ENCODE peak calls at places on chromosomes 4 and X, in four cellular contexts. B, K, G and F are unnamed samples.

GRCh38 chrX:69232945-69233344 is 67.7 kb upstream of the PJA1 start:
- DNase-seq in B (no peak), G (no peak), K (no peak), F (peak)

GRCh38 chrX:13076176-13076956 is 31.9 kb upstream of the FAM9C start:
- DNase-seq in B (no peak), K (no peak), G (no peak), F (no peak)

GRCh38 chr4:53886090-53886489 is 178.3 kb downstream of the CHIC2 start:
- DNase-seq in G (no peak), B (no peak), K (peak), F (no peak)

GRCh38 chr4:126051709-126052424 is 737.1 kb downstream of the FAT4 start:
- DNase-seq in B (peak), K (no peak), G (no peak), F (no peak)

GRCh38 chrX:148811236-148811635 is 310.8 kb downstream of the AFF2 start:
- DNase-seq in G (no peak), B (no peak), K (no peak), F (no peak)

GRCh38 chr4:182213024-182213423 is 30.2 kb upstream of the TENM3 start:
- DNase-seq in B (no peak), K (no peak), G (no peak), F (no peak)

GRCh38 chr4:110071466-110071865 is 126.9 kb downstream of the ELOVL6 start:
- DNase-seq in B (no peak), G (no peak), K (no peak), F (no peak)

GRCh38 chr4:100086766-100087431 is 103.4 kb downstream of the DDIT4L start:
- DNase-seq in B (no peak), K (no peak), G (no peak), F (no peak)

GRCh38 chr4:76310683-76311082 is 4.2 kb downstream of the STBD1 start:
- DNase-seq in B (no peak), K (no peak), G (no peak), F (no peak)

GRCh38 chr4:163707873-163708272 is 213.4 kb downstream of the TMA16 start:
- DNase-seq in G (no peak), B (no peak), K (no peak), F (no peak)

GRCh38 chrX:140180585-140180984 is 215.3 kb upstream of the CXorf66 start:
- DNase-seq in B (no peak), G (no peak), K (no peak), F (no peak)

GRCh38 chr4:38805530-38806145 is 1.0 kb upstream of the TLR1 start:
- DNase-seq in K (no peak), G (peak), B (no peak), F (no peak)

GRCh38 chrX:103883533-103883932 is 51.5 kb upstream of the RAB9B start:
- DNase-seq in K (no peak), B (no peak), G (no peak), F (no peak)

GRCh38 chr4:148021706-148022105 is 289.8 kb downstream of the ARHGAP10 start:
- DNase-seq in G (no peak), K (no peak), B (no peak), F (no peak)

GRCh38 chr4:139665690-139666529 is at the start of gene MGST2:
- DNase-seq in B (peak), K (peak), G (no peak), F (peak)

GRCh38 chr4:187309456-187309855 is 585.8 kb upstream of the FAT1 start:
- DNase-seq in G (no peak), K (no peak), B (no peak), F (no peak)

GRCh38 chr4:153428816-153429592 is 37.2 kb upstream of the TMEM131L start:
- DNase-seq in B (no peak), K (no peak), G (no peak), F (no peak)

GRCh38 chr4:89724716-89725115 is 112.2 kb downstream of the SNCA start:
- DNase-seq in B (no peak), G (no peak), K (no peak), F (no peak)

GRCh38 chrX:47577424-47577823 is 4.8 kb upstream of the TIMP1 start:
- DNase-seq in B (peak), G (no peak), K (no peak), F (no peak)

GRCh38 chr4:85909851-85910250 is 434.9 kb downstream of the ARHGAP24 start:
- DNase-seq in B (no peak), G (no peak), K (no peak), F (no peak)
- TF ChIP-seq BHLHE40 in B (no peak), G (no peak), K (no peak), F (no peak)

DNA sequence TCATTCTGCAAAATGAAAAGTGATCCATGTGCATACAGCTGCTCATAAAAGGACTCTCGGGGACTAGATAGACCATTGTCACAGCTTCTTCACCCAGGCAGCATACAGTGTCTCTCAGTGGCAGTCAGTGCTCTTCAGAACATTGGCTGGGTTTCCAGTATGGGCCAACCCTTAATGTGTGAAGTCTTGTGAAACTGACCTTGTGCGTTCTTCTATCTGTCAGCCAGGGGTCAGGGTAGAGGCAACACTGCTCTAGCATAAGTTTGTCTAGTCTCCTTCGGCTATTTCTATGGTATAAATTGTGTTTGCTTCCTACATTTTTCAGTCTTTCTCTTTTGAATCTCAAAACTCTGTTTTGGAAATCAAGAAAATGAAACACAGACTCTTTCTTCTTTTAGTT is 37.0 kb upstream of the SMIM31 start:
- DNase-seq in G (no peak), B (peak), K (peak), F (no peak)
- TF ChIP-seq TARDBP in G (no peak), B (no peak), K (no peak), F (no peak)

GRCh38 chr4:73698217-73698616 is 42.2 kb upstream of the CXCL8 start:
- DNase-seq in K (no peak), G (no peak), B (no peak), F (no peak)
- TF ChIP-seq BHLHE40 in K (no peak), G (no peak), B (no peak), F (no peak)

DNA sequence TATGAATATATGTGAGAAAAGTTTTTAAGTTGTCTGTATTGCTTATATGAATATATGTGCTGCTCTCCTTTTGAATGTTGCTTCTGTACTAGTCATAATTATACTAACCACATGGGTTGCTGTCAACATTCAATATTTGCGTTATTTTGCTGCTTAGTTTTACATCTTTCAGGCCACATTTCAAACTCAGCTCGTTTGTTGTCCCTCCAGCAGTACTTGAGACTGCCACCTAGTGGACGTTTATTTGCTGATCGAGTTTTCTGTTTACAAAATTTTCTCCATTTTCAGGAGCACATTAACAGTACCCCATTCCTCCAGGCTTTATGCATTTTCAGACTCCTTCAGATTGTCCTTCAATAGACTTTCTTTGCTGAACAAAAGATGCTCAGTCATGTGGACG is 75.8 kb downstream of the NUDT11 start:
- DNase-seq in B (peak), K (peak), G (no peak), F (peak)
- TF ChIP-seq TARDBP in B (no peak), K (no peak), G (no peak), F (no peak)

GRCh38 chrX:65712005-65712861 is 44.8 kb downstream of the MSN start:
- DNase-seq in B (no peak), K (no peak), G (no peak), F (no peak)

GRCh38 chrX:65702956-65703355 is 35.5 kb downstream of the MSN start:
- DNase-seq in K (no peak), G (no peak), B (no peak), F (no peak)

GRCh38 chrX:65705439-65705838 is 38.0 kb downstream of the MSN start:
- DNase-seq in B (no peak), K (no peak), G (no peak), F (no peak)

GRCh38 chrX:65707153-65707552 is 39.7 kb downstream of the MSN start:
- DNase-seq in B (no peak), G (no peak), K (no peak), F (no peak)

GRCh38 chrX:65706041-65706828 is 38.8 kb downstream of the MSN start:
- DNase-seq in B (no peak), K (no peak), G (no peak), F (no peak)
- TF ChIP-seq BHLHE40 in B (no peak), K (no peak), G (no peak), F (no peak)